ENCODE peak calls at places on chromosomes 12 and 14, in four cellular contexts. H is foreskin fibroblast, Y is epithelial cell of esophagus, G is uterus. K is an unnamed sample.

GRCh38 chr14:74867673-74868072 is 8.3 kb downstream of the PROX2 start:
- DNase-seq in H (peak), Y (no peak), G (no peak), K (no peak)

GRCh38 chr14:93977790-93978581 is 1.6 kb upstream of the ASB2 start:
- DNase-seq in H (no peak), Y (no peak), G (no peak), K (no peak)

GRCh38 chr14:69281450-69282169 is 21.7 kb downstream of the GALNT16 start:
- DNase-seq in H (peak), Y (no peak), G (no peak), K (no peak)

GRCh38 chr12:27780612-27781408 is 774 bp upstream of the MANSC4 start:
- DNase-seq in H (peak), Y (peak), G (peak), K (no peak)

GRCh38 chr14:38138581-38139138 is 69.0 kb upstream of the SSTR1 start:
- DNase-seq in H (peak), Y (no peak), G (no peak), K (no peak)

GRCh38 chr12:63206908-63207307 is 55.9 kb upstream of the AVPR1A start:
- DNase-seq in H (peak), Y (peak), G (no peak), K (no peak)

GRCh38 chr14:81449114-81449513 is 49.0 kb upstream of the STON2 start:
- DNase-seq in H (peak), Y (no peak), G (peak), K (no peak)

GRCh38 chr12:121467638-121468403 is 67.9 kb downstream of the RNF34 start:
- DNase-seq in H (peak), Y (no peak), G (peak), K (no peak)

GRCh38 chr12:9115731-9116689 is at the start of gene A2M:
- DNase-seq in H (no peak), Y (no peak), G (peak), K (no peak)

GRCh38 chr12:92827836-92828431 is 101.2 kb downstream of the EEA1 start:
- DNase-seq in H (peak), Y (peak), G (no peak), K (no peak)

GRCh38 chr14:72476657-72477499 is 417.0 kb downstream of the DPF3 start:
- DNase-seq in H (peak), Y (peak), G (no peak), K (no peak)

GRCh38 chr14:104291123-104292000 is 153.0 kb downstream of the KIF26A start:
- DNase-seq in H (no peak), Y (no peak), G (no peak), K (peak)

GRCh38 chr12:117189725-117190209 is 503 bp downstream of the FBXO21 start:
- DNase-seq in H (peak), Y (peak), G (peak), K (peak)

GRCh38 chr12:91947459-91947858 is 198.2 kb downstream of the BTG1 start:
- DNase-seq in H (no peak), Y (no peak), G (no peak), K (no peak)

GRCh38 chr12:121026274-121027045 is 10.2 kb upstream of the C12orf43 start:
- DNase-seq in H (no peak), Y (no peak), G (no peak), K (no peak)

GRCh38 chr12:92056290-92056689 is 89.4 kb downstream of the BTG1 start:
- DNase-seq in H (no peak), Y (no peak), G (no peak), K (no peak)

GRCh38 chr12:51666696-51667095 is 75.7 kb downstream of the SCN8A start:
- DNase-seq in H (peak), Y (no peak), G (no peak), K (no peak)

GRCh38 chr12:82350161-82350560 is 8.0 kb downstream of the CCDC59 start:
- DNase-seq in H (no peak), Y (no peak), G (no peak), K (no peak)

GRCh38 chr14:26286806-26287205 is 311.0 kb downstream of the NOVA1 start:
- DNase-seq in H (no peak), Y (peak), G (no peak), K (no peak)

GRCh38 chr12:11408096-11408495 is 12.7 kb upstream of the PRB2 start:
- DNase-seq in H (no peak), Y (peak), G (no peak), K (no peak)

GRCh38 chr12:1300460-1300859 is 293.9 kb downstream of the FBXL14 start:
- DNase-seq in H (no peak), Y (no peak), G (no peak), K (no peak)

GRCh38 chr12:107398101-107398500 is 287.5 kb upstream of the PWP1 start:
- DNase-seq in H (no peak), Y (no peak), G (no peak), K (no peak)

GRCh38 chr12:56119361-56119796 is 1.3 kb downstream of the ZC3H10 start:
- DNase-seq in H (peak), Y (peak), G (peak), K (no peak)

DNA sequence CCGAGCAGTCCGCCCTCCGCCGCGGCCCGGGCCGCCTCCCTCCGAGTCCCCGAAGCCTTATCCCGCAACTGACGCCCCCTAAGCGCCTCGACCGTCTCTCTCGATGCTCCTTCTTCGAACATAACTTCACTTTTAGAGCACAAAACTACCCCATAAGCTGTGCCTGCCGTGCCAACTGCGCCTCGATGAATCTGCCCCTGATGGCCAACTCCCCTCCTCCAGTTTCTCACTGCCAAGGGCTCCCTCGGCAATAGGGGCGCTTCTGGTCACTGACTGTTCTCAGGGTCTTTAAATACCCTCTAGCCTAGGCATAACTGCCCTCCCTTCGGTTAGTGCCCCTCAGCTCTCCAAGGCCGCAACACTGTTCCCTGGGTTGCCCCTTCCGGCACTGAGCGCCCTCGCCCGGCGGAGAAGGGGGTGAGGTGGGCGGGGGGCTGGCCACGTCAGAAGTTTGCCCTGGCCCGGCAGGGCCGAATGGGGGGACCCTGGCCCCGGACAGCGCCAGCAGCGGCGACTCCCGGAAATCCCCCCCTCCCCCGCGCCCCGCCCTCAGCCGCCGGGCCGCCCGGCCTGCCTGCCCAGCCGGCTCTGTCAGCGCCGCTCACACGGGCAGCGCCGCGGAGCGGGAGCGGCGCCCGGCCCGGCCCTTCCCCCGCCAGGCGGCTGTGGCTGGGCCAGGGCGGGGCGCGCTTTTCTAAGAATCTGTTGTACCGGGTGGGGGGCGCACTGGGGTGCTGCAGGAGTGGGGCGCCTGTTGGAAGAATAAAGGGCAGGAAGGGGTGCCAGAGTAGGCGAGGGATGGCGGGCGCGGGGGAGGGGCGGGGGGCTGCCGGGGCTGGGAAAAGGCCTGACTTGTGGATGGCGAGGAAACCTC is 10.6 kb downstream of the RARG start:
- DNase-seq in H (peak), Y (peak), G (peak), K (no peak)
- TF ChIP-seq CTCF in H (no peak), Y (peak), G (no peak), K (peak)

GRCh38 chr14:63770187-63770807 is 42.4 kb upstream of the SGPP1 start:
- DNase-seq in H (peak), Y (peak), G (no peak), K (no peak)
- TF ChIP-seq CTCF in H (peak), Y (peak), G (peak), K (peak)

GRCh38 chr12:49332891-49333371 is 4.1 kb downstream of the C1QL4 start:
- DNase-seq in H (no peak), Y (no peak), G (no peak), K (no peak)

GRCh38 chr12:49330631-49331359 is 6.2 kb downstream of the C1QL4 start:
- DNase-seq in H (no peak), Y (no peak), G (no peak), K (no peak)

GRCh38 chr12:49330032-49330619 is 6.9 kb downstream of the C1QL4 start:
- DNase-seq in H (no peak), Y (no peak), G (no peak), K (no peak)

GRCh38 chr12:49332441-49332861 is 4.5 kb downstream of the C1QL4 start:
- DNase-seq in H (no peak), Y (no peak), G (no peak), K (no peak)

DNA sequence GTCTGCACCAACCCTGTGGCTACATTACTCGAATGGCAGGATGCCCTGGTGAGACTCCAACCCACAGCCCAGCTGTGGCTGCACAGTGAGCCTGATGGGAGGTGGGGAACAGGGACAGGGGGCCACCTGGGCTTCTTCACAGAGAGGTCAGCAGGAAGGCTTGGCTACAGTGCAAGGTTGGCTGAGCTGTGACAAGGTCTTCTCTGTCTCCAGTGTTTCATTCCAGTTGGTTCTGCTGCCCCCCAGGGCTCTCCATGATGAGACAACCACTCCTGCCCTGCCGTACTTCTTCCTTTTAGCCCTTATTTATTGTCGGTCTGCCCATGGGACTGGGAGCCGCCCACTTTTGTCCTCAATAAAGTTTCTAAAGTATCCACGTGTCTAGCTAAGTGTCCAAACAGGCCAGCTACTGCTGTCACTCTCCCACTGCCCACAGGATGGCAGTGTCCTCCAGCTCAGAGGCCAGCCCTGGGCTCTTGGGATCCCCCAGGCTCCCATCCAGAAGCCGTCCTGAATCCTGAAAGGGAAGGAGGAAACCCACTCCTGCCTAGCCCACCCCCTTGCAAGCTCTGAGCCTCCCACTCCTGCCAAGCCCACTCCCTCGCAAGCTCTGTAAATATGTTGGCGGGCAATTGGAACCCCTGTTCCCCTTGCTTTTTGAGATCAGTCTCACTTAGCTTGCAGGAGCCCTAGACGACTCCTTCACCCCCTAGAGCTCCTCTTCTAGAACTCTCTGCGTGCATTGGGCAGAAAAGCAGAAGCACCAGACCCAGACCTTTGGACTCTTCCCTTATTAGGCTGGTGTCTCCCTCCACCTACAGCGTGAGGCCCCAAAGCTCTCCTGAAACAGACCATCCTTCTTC is 5.4 kb downstream of the C1QL4 start:
- DNase-seq in H (peak), Y (peak), G (peak), K (no peak)
- TF ChIP-seq CTCF in H (peak), Y (peak), G (peak), K (peak)

GRCh38 chr12:89499857-89500256 is 24.7 kb downstream of the GALNT4 start:
- DNase-seq in H (no peak), Y (no peak), G (no peak), K (no peak)

GRCh38 chr12:89507015-89507824 is 17.4 kb downstream of the GALNT4 start:
- DNase-seq in H (no peak), Y (no peak), G (no peak), K (no peak)

GRCh38 chr12:89506050-89506449 is 18.5 kb downstream of the GALNT4 start:
- DNase-seq in H (no peak), Y (no peak), G (no peak), K (no peak)

GRCh38 chr12:89501793-89502192 is 22.8 kb downstream of the GALNT4 start:
- DNase-seq in H (no peak), Y (no peak), G (no peak), K (no peak)

GRCh38 chr12:89504560-89505346 is 19.8 kb downstream of the GALNT4 start:
- DNase-seq in H (peak), Y (no peak), G (no peak), K (no peak)
- TF ChIP-seq CTCF in H (no peak), Y (no peak), G (no peak), K (peak)

K was measured in chondrocyte.